ENCODE peak calls at places on chromosomes 16 and 17, in five cellular contexts. Z, W, A, C and R are unnamed samples.

GRCh38 chr17:8225813-8226535 is 15.6 kb upstream of the AURKB start:
- DNase-seq in Z (peak; percentile 87), W (peak; percentile 84), A (peak; percentile 71), C (peak; percentile 55), R (no peak)

GRCh38 chr17:82901836-82902235 is 62.0 kb upstream of the ZNF750 start:
- DNase-seq in Z (no peak), W (no peak), A (no peak), C (no peak), R (no peak)

GRCh38 chr16:47905771-47906170 is 250.0 kb downstream of the ABCC12 start:
- DNase-seq in Z (no peak), W (peak; percentile 63), A (peak; percentile 71), C (peak; percentile 79), R (peak; percentile 69)

GRCh38 chr17:33520404-33521032 is 227.4 kb upstream of the ASIC2 start:
- DNase-seq in Z (peak; percentile 12), W (peak; percentile 1), A (no peak), C (peak; percentile 42), R (no peak)

GRCh38 chr17:39753514-39754160 is 15.9 kb downstream of the GRB7 start:
- DNase-seq in Z (no peak), W (no peak), A (no peak), C (peak; percentile 25), R (no peak)

GRCh38 chr17:50036455-50037320 is 19.2 kb upstream of the ITGA3 start:
- DNase-seq in Z (no peak), W (no peak), A (no peak), C (no peak), R (no peak)

GRCh38 chr16:75247249-75247648 is 4.2 kb downstream of the BCAR1 start:
- DNase-seq in Z (no peak), W (no peak), A (no peak), C (no peak), R (no peak)

GRCh38 chr16:30526137-30526822 is at the start of gene ZNF768:
- DNase-seq in Z (peak; percentile 9), W (no peak), A (no peak), C (peak; percentile 8), R (no peak)

GRCh38 chr17:29663155-29663554 is 40.4 kb upstream of the CORO6 start:
- DNase-seq in Z (peak; percentile 44), W (peak; percentile 55), A (peak; percentile 41), C (no peak), R (no peak)

GRCh38 chr16:86195863-86196630 is 297.1 kb downstream of the IRF8 start:
- DNase-seq in Z (no peak), W (no peak), A (no peak), C (no peak), R (no peak)

GRCh38 chr17:81961087-81961514 is at the start of gene NOTUM:
- DNase-seq in Z (peak; percentile 27), W (peak; percentile 12), A (no peak), C (peak; percentile 35), R (no peak)

GRCh38 chr17:65071861-65072260 is 15.3 kb upstream of the GNA13 start:
- DNase-seq in Z (peak; percentile 29), W (peak; percentile 72), A (peak; percentile 26), C (peak; percentile 87), R (no peak)

GRCh38 chr17:60322056-60322387 is 69.9 kb downstream of the USP32 start:
- DNase-seq in Z (no peak), W (no peak), A (no peak), C (no peak), R (no peak)

GRCh38 chr17:50444841-50445715 is 19.1 kb downstream of the ACSF2 start:
- DNase-seq in Z (no peak), W (no peak), A (no peak), C (no peak), R (no peak)

GRCh38 chr17:47686276-47686635 is 7.7 kb upstream of the TBKBP1 start:
- DNase-seq in Z (peak; percentile 67), W (peak; percentile 58), A (peak; percentile 57), C (no peak), R (no peak)
- H3K9ac ChIP-seq in Z (no peak overlapping the region), W (no peak overlapping the region), A (peak overlapping the region; percentile 1), C (no peak overlapping the region), R (no peak overlapping the region)

GRCh38 chr17:31068291-31068690 is 26.5 kb upstream of the NF1 start:
- DNase-seq in Z (peak; percentile 25), W (peak; percentile 41), A (no peak), C (peak; percentile 31), R (peak; percentile 19)
- H3K4me2 ChIP-seq in Z (peak overlapping the region; percentile 18), W (peak overlapping the region; percentile 1), A (peak overlapping the region; percentile 6), C (peak overlapping the region; percentile 33), R (peak overlapping the region; percentile 60)

DNA sequence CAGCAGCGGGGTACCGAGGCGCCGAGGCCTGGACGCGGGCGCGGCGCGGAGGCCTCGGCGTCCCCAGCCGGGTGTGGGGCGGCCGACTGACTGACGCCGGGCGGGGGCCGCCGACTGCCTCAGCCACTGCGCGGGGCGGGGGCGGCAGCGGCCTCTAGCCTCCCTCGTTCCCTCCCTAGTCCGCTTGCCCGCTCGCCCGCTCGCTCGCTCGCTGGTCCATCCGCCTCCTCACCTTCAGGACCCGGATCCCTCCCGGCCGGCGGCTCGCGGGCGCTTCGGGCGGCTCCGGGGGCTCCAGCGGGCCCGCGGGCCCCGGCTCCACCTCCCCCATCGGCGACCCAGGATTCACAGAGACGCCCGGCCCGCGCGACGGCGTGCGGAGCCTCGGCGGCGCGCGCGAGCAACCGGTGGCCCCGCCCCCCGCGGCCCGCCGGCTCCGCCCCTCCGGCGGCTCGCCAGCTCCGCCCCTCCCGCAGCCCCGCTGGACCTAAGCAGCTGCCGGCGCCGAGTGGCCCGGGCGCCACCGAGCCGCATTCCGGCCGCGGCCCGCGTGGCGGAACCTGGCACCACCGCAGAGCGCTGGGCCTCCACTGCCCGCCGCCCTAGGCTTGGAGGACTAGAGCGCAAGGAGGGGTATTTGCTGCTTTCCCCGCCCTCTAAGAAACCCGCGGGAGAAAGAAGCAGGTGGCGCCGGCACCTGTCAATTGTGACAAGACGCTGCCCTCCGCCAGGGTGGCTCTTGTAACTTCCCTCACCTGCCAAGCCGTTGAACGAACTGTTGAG is 773 bp downstream of the PHLPP2 start:
- DNase-seq in Z (peak; percentile 52), W (peak; percentile 49), A (peak; percentile 27), C (peak; percentile 73), R (no peak)
- H3K9ac ChIP-seq in Z (peak overlapping the region; percentile 79), W (peak overlapping the region; percentile 2), A (peak overlapping the region; percentile 85), C (peak overlapping the region; percentile 52), R (peak overlapping the region; percentile 69)

GRCh38 chr17:76263896-76264295 is 1.3 kb upstream of the UBALD2 start:
- DNase-seq in Z (no peak), W (no peak), A (no peak), C (no peak), R (no peak)

GRCh38 chr17:76262732-76263344 is 2.3 kb upstream of the UBALD2 start:
- DNase-seq in Z (no peak), W (no peak), A (peak; percentile 14), C (peak; percentile 94), R (no peak)

GRCh38 chr17:76260669-76261068 is 4.5 kb upstream of the UBALD2 start:
- DNase-seq in Z (no peak), W (no peak), A (no peak), C (no peak), R (no peak)

GRCh38 chr17:76261421-76262215 is 3.5 kb upstream of the UBALD2 start:
- DNase-seq in Z (no peak), W (peak; percentile 66), A (peak; percentile 43), C (peak; percentile 33), R (no peak)

GRCh38 chr17:76260220-76260619 is 4.9 kb upstream of the UBALD2 start:
- DNase-seq in Z (no peak), W (no peak), A (no peak), C (no peak), R (no peak)
- H3K4me2 ChIP-seq in Z (no peak overlapping the region), W (no peak overlapping the region), A (no peak overlapping the region), C (no peak overlapping the region), R (no peak overlapping the region)

GRCh38 chr16:84155226-84155625 is 10.1 kb downstream of the DNAAF1 start:
- DNase-seq in Z (no peak), W (no peak), A (no peak), C (no peak), R (no peak)
- H3K9ac ChIP-seq in Z (no peak overlapping the region), W (no peak overlapping the region), A (no peak overlapping the region), C (no peak overlapping the region), R (no peak overlapping the region)

GRCh38 chr16:88871349-88871702 is 4.9 kb upstream of the PABPN1L start:
- DNase-seq in Z (no peak), W (no peak), A (no peak), C (no peak), R (no peak)

GRCh38 chr16:88869673-88869980 is 3.2 kb upstream of the PABPN1L start:
- DNase-seq in Z (peak; percentile 5), W (peak; percentile 25), A (no peak), C (no peak), R (no peak)

GRCh38 chr16:88871730-88872416 is 5.4 kb upstream of the PABPN1L start:
- DNase-seq in Z (no peak), W (no peak), A (no peak), C (no peak), R (no peak)

GRCh38 chr16:88868974-88869672 is 2.7 kb upstream of the PABPN1L start:
- DNase-seq in Z (no peak), W (no peak), A (no peak), C (no peak), R (no peak)

GRCh38 chr16:88870608-88871348 is 4.3 kb upstream of the PABPN1L start:
- DNase-seq in Z (no peak), W (no peak), A (no peak), C (no peak), R (no peak)
- H3K4me2 ChIP-seq in Z (no peak overlapping the region), W (no peak overlapping the region), A (no peak overlapping the region), C (no peak overlapping the region), R (no peak overlapping the region)